ENCODE peak calls at places on chromosomes 5 and 9, in six cellular contexts. D is hepatocyte; F is activated CD8-positive, alpha-beta memory T cell treated with anti-CD3 and anti-CD28 coated beads for 4 hours; Y is WTC11; C is left cardiac atrium; S is NCI-H2081. T is an unnamed sample.

GRCh38 chr5:61637566-61637965 is 305.5 kb downstream of the ZSWIM6 start:
- DNase-seq in D (no peak), F (no peak), Y (no peak), C (no peak), S (peak), T (no peak)

GRCh38 chr9:106111039-106111740 is 416.8 kb downstream of the TMEM38B start:
- DNase-seq in D (no peak), F (no peak), Y (no peak), C (no peak), S (peak), T (no peak)

GRCh38 chr5:1208221-1208742 is 6.9 kb downstream of the SLC6A19 start:
- DNase-seq in D (no peak), F (no peak), Y (no peak), C (no peak), S (no peak), T (no peak)

GRCh38 chr9:37575511-37575914 is 667 bp downstream of the FBXO10 start:
- DNase-seq in D (no peak), F (no peak), Y (no peak), C (no peak), S (no peak), T (no peak)

GRCh38 chr9:132190966-132191365 is 29.1 kb downstream of the NTNG2 start:
- DNase-seq in D (no peak), F (no peak), Y (no peak), C (no peak), S (no peak), T (no peak)

GRCh38 chr5:108801776-108802175 is 54.1 kb downstream of the FER start:
- DNase-seq in D (no peak), F (no peak), Y (no peak), C (no peak), S (no peak), T (no peak)

GRCh38 chr5:57416246-57416996 is 66.2 kb downstream of the ACTBL2 start:
- DNase-seq in D (peak), F (no peak), Y (no peak), C (no peak), S (no peak), T (no peak)

GRCh38 chr5:181243020-181243520 is 636 bp downstream of the RACK1 start:
- DNase-seq in D (peak), F (no peak), Y (no peak), C (no peak), S (no peak), T (no peak)

GRCh38 chr9:87662808-87663528 is 63.0 kb upstream of the CTSL start:
- DNase-seq in D (peak), F (no peak), Y (peak), C (peak), S (peak), T (peak)

GRCh38 chr5:51889703-51890102 is 506.5 kb downstream of the ISL1 start:
- DNase-seq in D (no peak), F (no peak), Y (no peak), C (no peak), S (peak), T (no peak)

GRCh38 chr9:94865599-94866456 is 139.3 kb downstream of the AOPEP start:
- DNase-seq in D (peak), F (no peak), Y (no peak), C (peak), S (peak), T (no peak)

GRCh38 chr5:145554399-145554798 is 280.7 kb downstream of the PRELID2 start:
- DNase-seq in D (peak), F (no peak), Y (no peak), C (no peak), S (no peak), T (no peak)

GRCh38 chr5:93929146-93929545 is 187.7 kb upstream of the POU5F2 start:
- DNase-seq in D (no peak), F (no peak), Y (no peak), C (no peak), S (no peak), T (no peak)